ENCODE peak calls at places on chromosomes 4 and X, in four cellular contexts. One of them, this sample, is unnamed.

GRCh38 chr4:186536285-186536684 is 19.1 kb downstream of the MTNR1A start:
- DNase-seq in K562: peak
- DNase-seq in HepG2: peak
- DNase-seq in GM12878: no peak
- DNase-seq in this sample: no peak

GRCh38 chr4:128812360-128812958 is 3.0 kb downstream of the JADE1 start:
- DNase-seq in K562: no peak
- DNase-seq in HepG2: peak
- DNase-seq in GM12878: no peak
- DNase-seq in this sample: no peak

GRCh38 chrX:20517565-20517964 is 250.9 kb upstream of the RPS6KA3 start:
- DNase-seq in HepG2: no peak
- DNase-seq in K562: no peak
- DNase-seq in GM12878: no peak
- DNase-seq in this sample: no peak

GRCh38 chr4:188781655-188782054 is 642.4 kb downstream of the TRIML1 start:
- DNase-seq in GM12878: no peak
- DNase-seq in HepG2: peak
- DNase-seq in K562: no peak
- DNase-seq in this sample: no peak

GRCh38 chrX:106874075-106874474 is 29.1 kb downstream of the RIPPLY1 start:
- DNase-seq in HepG2: peak
- DNase-seq in GM12878: no peak
- DNase-seq in K562: peak
- DNase-seq in this sample: no peak

GRCh38 chrX:65522739-65523372 is 11.7 kb downstream of the LAS1L start:
- DNase-seq in GM12878: no peak
- DNase-seq in K562: no peak
- DNase-seq in HepG2: no peak
- DNase-seq in this sample: no peak

GRCh38 chr4:1998296-1998695 is 10.5 kb downstream of the NELFA start:
- DNase-seq in HepG2: no peak
- DNase-seq in GM12878: no peak
- DNase-seq in K562: no peak
- DNase-seq in this sample: no peak

GRCh38 chr4:145168578-145169187 is 11.7 kb downstream of the OTUD4 start:
- DNase-seq in HepG2: no peak
- DNase-seq in K562: no peak
- DNase-seq in GM12878: no peak
- DNase-seq in this sample: no peak

GRCh38 chr4:100082852-100083251 is 107.4 kb downstream of the DDIT4L start:
- DNase-seq in HepG2: no peak
- DNase-seq in K562: no peak
- DNase-seq in GM12878: no peak
- DNase-seq in this sample: no peak

GRCh38 chr4:151197258-151197657 is 79.7 kb upstream of the PRSS48 start:
- DNase-seq in GM12878: no peak
- DNase-seq in K562: no peak
- DNase-seq in HepG2: no peak
- DNase-seq in this sample: no peak

GRCh38 chr4:127642169-127642568 is 9.4 kb downstream of the INTU start:
- DNase-seq in HepG2: no peak
- DNase-seq in K562: no peak
- DNase-seq in GM12878: no peak
- DNase-seq in this sample: no peak

GRCh38 chrX:24339911-24340310 is 20.5 kb upstream of the SUPT20HL1 start:
- DNase-seq in GM12878: no peak
- DNase-seq in K562: no peak
- DNase-seq in HepG2: no peak
- DNase-seq in this sample: no peak

GRCh38 chr4:38902695-38903094 is 35.1 kb downstream of the FAM114A1 start:
- DNase-seq in K562: no peak
- DNase-seq in GM12878: no peak
- DNase-seq in HepG2: peak
- DNase-seq in this sample: no peak

GRCh38 chrX:40976971-40977370 is 108.3 kb upstream of the USP9X start:
- DNase-seq in K562: no peak
- DNase-seq in HepG2: no peak
- DNase-seq in GM12878: no peak
- DNase-seq in this sample: no peak

GRCh38 chr4:57184378-57185031 is 74.3 kb upstream of the IGFBP7 start:
- DNase-seq in K562: no peak
- DNase-seq in GM12878: no peak
- DNase-seq in HepG2: no peak
- DNase-seq in this sample: no peak

GRCh38 chr4:158850800-158851644 is 82.2 kb downstream of the FNIP2 start:
- DNase-seq in K562: peak
- DNase-seq in HepG2: no peak
- DNase-seq in GM12878: no peak
- DNase-seq in this sample: no peak

GRCh38 chr4:185096032-185096653 is 46.9 kb upstream of the SLC25A4 start:
- DNase-seq in K562: peak
- DNase-seq in GM12878: no peak
- DNase-seq in HepG2: peak
- DNase-seq in this sample: no peak

GRCh38 chr4:126977306-126977705 is 655.5 kb upstream of the INTU start:
- DNase-seq in HepG2: no peak
- DNase-seq in GM12878: no peak
- DNase-seq in K562: no peak
- DNase-seq in this sample: no peak

GRCh38 chr4:41287005-41287404 is 30.3 kb downstream of the UCHL1 start:
- DNase-seq in GM12878: no peak
- DNase-seq in K562: no peak
- DNase-seq in HepG2: no peak
- DNase-seq in this sample: no peak

GRCh38 chr4:182448281-182449151 is 205.3 kb downstream of the TENM3 start:
- DNase-seq in GM12878: no peak
- DNase-seq in HepG2: peak
- DNase-seq in K562: peak
- DNase-seq in this sample: peak

GRCh38 chrX:37800762-37801161 is 20.9 kb downstream of the CYBB start:
- DNase-seq in K562: no peak
- DNase-seq in HepG2: no peak
- DNase-seq in GM12878: no peak
- DNase-seq in this sample: no peak

GRCh38 chr4:52833941-52834525 is 28.1 kb upstream of the RASL11B start:
- DNase-seq in HepG2: no peak
- DNase-seq in K562: no peak
- DNase-seq in GM12878: no peak
- DNase-seq in this sample: no peak

GRCh38 chrX:106791495-106791894 is 11.0 kb upstream of the TBC1D8B start:
- DNase-seq in K562: no peak
- DNase-seq in HepG2: no peak
- DNase-seq in GM12878: no peak
- DNase-seq in this sample: no peak

GRCh38 chr4:69818060-69818639 is 41.8 kb downstream of the SULT1E1 start:
- DNase-seq in HepG2: no peak
- DNase-seq in K562: no peak
- DNase-seq in GM12878: no peak
- DNase-seq in this sample: no peak

GRCh38 chr4:37549003-37549402 is 137.2 kb downstream of the RELL1 start:
- DNase-seq in GM12878: no peak
- DNase-seq in K562: no peak
- DNase-seq in HepG2: no peak
- DNase-seq in this sample: no peak

GRCh38 chr4:13527192-13527982 is 16.9 kb downstream of the NKX3-2 start:
- DNase-seq in HepG2: no peak
- DNase-seq in GM12878: no peak
- DNase-seq in K562: no peak
- DNase-seq in this sample: no peak

GRCh38 chr4:76562851-76563803 is 128.1 kb downstream of the SHROOM3 start:
- DNase-seq in HepG2: peak
- DNase-seq in GM12878: no peak
- DNase-seq in K562: no peak
- DNase-seq in this sample: no peak

GRCh38 chrX:18753603-18754002 is 46.2 kb downstream of the PPEF1 start:
- DNase-seq in GM12878: no peak
- DNase-seq in K562: no peak
- DNase-seq in HepG2: no peak
- DNase-seq in this sample: no peak

GRCh38 chrX:8988456-8988855 is 45.5 kb downstream of the FAM9B start:
- DNase-seq in GM12878: no peak
- DNase-seq in K562: no peak
- DNase-seq in HepG2: peak
- DNase-seq in this sample: no peak

GRCh38 chrX:145923376-145923775 is 105.7 kb downstream of the SLITRK2 start:
- DNase-seq in GM12878: no peak
- DNase-seq in K562: no peak
- DNase-seq in HepG2: no peak
- DNase-seq in this sample: peak

DNA sequence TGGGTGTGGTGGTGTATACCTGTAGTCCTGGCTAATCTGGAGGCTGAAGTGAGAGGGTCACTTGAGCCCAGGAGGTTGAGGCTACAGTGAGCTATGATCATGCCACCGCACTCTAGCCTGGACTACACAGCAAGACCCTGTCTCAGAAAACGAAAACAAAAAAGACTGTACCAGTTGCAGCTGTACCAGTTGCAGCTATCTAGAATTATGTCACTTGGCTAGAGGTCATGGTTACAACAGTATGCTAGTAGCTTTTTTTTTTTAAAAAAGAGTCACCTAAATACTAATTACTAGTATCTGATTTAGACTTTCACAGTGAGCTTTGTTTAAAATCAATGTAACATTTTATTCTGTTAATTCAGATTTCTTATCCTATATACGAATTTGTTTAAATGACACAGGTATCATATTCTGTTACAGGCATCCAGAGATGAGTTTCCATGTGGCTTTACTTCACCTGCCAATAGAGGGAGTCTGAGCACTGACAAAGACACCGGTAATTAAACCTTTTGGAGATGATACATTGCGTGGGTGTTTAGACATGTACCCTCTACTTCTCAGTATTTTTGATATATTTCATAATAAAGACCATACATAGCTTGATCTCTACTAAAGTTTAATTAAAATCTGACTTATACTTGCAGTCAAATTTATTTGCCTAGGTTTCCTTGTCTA is 100.2 kb upstream of the IL13RA1 start:
- DNase-seq in K562: no peak
- DNase-seq in HepG2: peak
- DNase-seq in GM12878: no peak
- DNase-seq in this sample: no peak
- TF ChIP-seq HDAC6 in K562: no peak
- TF ChIP-seq HDAC6 in HepG2: no peak
- TF ChIP-seq HDAC6 in GM12878: no peak
- TF ChIP-seq HDAC6 in this sample: no peak

GRCh38 chr4:155609455-155610059 is 57.1 kb upstream of the GUCY1A1 start:
- DNase-seq in HepG2: no peak
- DNase-seq in K562: no peak
- DNase-seq in GM12878: no peak
- DNase-seq in this sample: no peak
- TF ChIP-seq HDAC6 in HepG2: no peak
- TF ChIP-seq HDAC6 in K562: no peak
- TF ChIP-seq HDAC6 in GM12878: no peak
- TF ChIP-seq HDAC6 in this sample: no peak

GRCh38 chrX:33204889-33205288 is 6.5 kb downstream of the DMD start:
- DNase-seq in HepG2: no peak
- DNase-seq in GM12878: no peak
- DNase-seq in K562: no peak
- DNase-seq in this sample: no peak
- TF ChIP-seq HDAC6 in HepG2: no peak
- TF ChIP-seq HDAC6 in GM12878: no peak
- TF ChIP-seq HDAC6 in K562: no peak
- TF ChIP-seq HDAC6 in this sample: no peak

GRCh38 chr4:187668683-187669082 is 326.9 kb upstream of the ZFP42 start:
- DNase-seq in HepG2: no peak
- DNase-seq in K562: no peak
- DNase-seq in GM12878: no peak
- DNase-seq in this sample: no peak
- TF ChIP-seq HDAC6 in HepG2: no peak
- TF ChIP-seq HDAC6 in K562: no peak
- TF ChIP-seq HDAC6 in GM12878: no peak
- TF ChIP-seq HDAC6 in this sample: no peak

This sample was measured in H1.